ENCODE peak calls at places on chromosomes 16 and 17, in four cellular contexts. One of them, this sample, is unnamed.

GRCh38 chr16:69064164-69064563 is 41.3 kb upstream of the HAS3 start:
- DNase-seq in fibroblast of the aortic adventitia: no peak
- DNase-seq in mesendoderm: peak
- DNase-seq in spleen: no peak
- DNase-seq in this sample: no peak

GRCh38 chr16:10428433-10429168 is 42.7 kb downstream of the ATF7IP2 start:
- DNase-seq in mesendoderm: peak
- DNase-seq in spleen: no peak
- DNase-seq in fibroblast of the aortic adventitia: no peak
- DNase-seq in this sample: no peak

GRCh38 chr16:29943846-29944669 is 17.8 kb upstream of the TMEM219 start:
- DNase-seq in spleen: no peak
- DNase-seq in fibroblast of the aortic adventitia: peak
- DNase-seq in mesendoderm: peak
- DNase-seq in this sample: no peak

GRCh38 chr16:67150833-67151396 is at the start of gene B3GNT9:
- DNase-seq in mesendoderm: peak
- DNase-seq in spleen: peak
- DNase-seq in fibroblast of the aortic adventitia: peak
- DNase-seq in this sample: peak

GRCh38 chr16:14369734-14370598 is 260.1 kb downstream of the PARN start:
- DNase-seq in spleen: no peak
- DNase-seq in fibroblast of the aortic adventitia: peak
- DNase-seq in mesendoderm: no peak
- DNase-seq in this sample: no peak

GRCh38 chr17:76550712-76551615 is 11.1 kb downstream of the PRCD start:
- DNase-seq in mesendoderm: peak
- DNase-seq in fibroblast of the aortic adventitia: peak
- DNase-seq in spleen: peak
- DNase-seq in this sample: no peak

GRCh38 chr17:65572581-65573282 is 11.3 kb upstream of the AXIN2 start:
- DNase-seq in spleen: no peak
- DNase-seq in mesendoderm: peak
- DNase-seq in fibroblast of the aortic adventitia: no peak
- DNase-seq in this sample: peak

GRCh38 chr16:19894586-19894985 is 9.9 kb upstream of the GPRC5B start:
- DNase-seq in spleen: no peak
- DNase-seq in fibroblast of the aortic adventitia: no peak
- DNase-seq in mesendoderm: no peak
- DNase-seq in this sample: no peak

GRCh38 chr17:62030264-62030663 is 34.8 kb downstream of the MED13 start:
- DNase-seq in fibroblast of the aortic adventitia: no peak
- DNase-seq in spleen: no peak
- DNase-seq in mesendoderm: no peak
- DNase-seq in this sample: no peak

GRCh38 chr16:88341551-88342290 is 41.0 kb upstream of the ZNF469 start:
- DNase-seq in spleen: no peak
- DNase-seq in mesendoderm: no peak
- DNase-seq in fibroblast of the aortic adventitia: no peak
- DNase-seq in this sample: no peak

GRCh38 chr17:28989028-28989427 is 16.8 kb downstream of the SEZ6 start:
- DNase-seq in spleen: no peak
- DNase-seq in mesendoderm: no peak
- DNase-seq in fibroblast of the aortic adventitia: no peak
- DNase-seq in this sample: no peak

DNA sequence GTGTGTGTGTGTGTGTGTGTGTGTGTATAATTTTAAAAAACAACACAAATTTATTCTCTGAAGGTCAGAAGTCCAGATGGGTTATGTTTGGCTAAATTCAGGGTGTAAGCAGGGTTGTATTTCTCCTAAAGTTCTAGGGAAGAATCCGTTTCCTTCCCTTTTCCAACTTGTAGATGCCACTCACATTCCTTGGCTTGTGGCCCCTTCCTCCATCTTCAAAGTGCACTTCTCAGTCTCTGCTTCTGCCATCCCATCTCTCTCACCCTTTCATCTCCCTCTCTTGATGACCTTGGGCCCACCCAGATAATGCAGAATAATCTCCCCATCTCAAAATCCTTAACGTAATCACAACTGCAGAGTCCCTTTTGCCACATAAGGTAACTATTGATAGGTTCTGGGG is 7.8 kb upstream of the TFAP4 start:
- DNase-seq in fibroblast of the aortic adventitia: no peak
- DNase-seq in mesendoderm: no peak
- DNase-seq in spleen: no peak
- DNase-seq in this sample: no peak
- H3K4me3 ChIP-seq in fibroblast of the aortic adventitia: no peak
- H3K4me3 ChIP-seq in mesendoderm: no peak
- H3K4me3 ChIP-seq in spleen: no peak
- H3K4me3 ChIP-seq in this sample: no peak

GRCh38 chr17:6936370-6937028 is 59.4 kb upstream of the ALOX12 start:
- DNase-seq in fibroblast of the aortic adventitia: no peak
- DNase-seq in spleen: no peak
- DNase-seq in mesendoderm: no peak
- DNase-seq in this sample: no peak

GRCh38 chr17:6940186-6940649 is 55.6 kb upstream of the ALOX12 start:
- DNase-seq in spleen: no peak
- DNase-seq in mesendoderm: no peak
- DNase-seq in fibroblast of the aortic adventitia: peak
- DNase-seq in this sample: no peak

GRCh38 chr17:6941989-6942388 is 53.9 kb upstream of the ALOX12 start:
- DNase-seq in spleen: no peak
- DNase-seq in mesendoderm: peak
- DNase-seq in fibroblast of the aortic adventitia: no peak
- DNase-seq in this sample: no peak

DNA sequence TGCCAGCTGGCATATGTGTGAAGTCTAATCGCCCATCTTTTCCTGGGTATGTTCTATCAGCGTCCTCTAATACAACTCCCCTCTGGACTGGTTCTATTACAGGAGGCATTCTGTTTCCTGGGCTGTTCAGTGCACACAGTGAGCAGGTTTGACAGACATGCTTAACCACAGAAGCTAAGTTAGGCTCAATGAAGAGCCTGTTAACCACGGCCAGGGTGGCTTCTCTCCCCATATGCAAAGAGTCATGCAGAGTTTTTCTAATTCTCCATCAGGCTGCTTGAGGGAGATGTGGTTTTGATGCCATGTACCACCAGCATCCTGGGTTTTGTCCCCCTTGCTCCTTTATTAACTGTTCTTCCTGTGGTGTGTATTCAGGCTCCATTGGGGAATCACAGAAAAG is 57.2 kb upstream of the ALOX12 start:
- DNase-seq in fibroblast of the aortic adventitia: no peak
- DNase-seq in mesendoderm: no peak
- DNase-seq in spleen: no peak
- DNase-seq in this sample: no peak
- H3K4me3 ChIP-seq in fibroblast of the aortic adventitia: no peak
- H3K4me3 ChIP-seq in mesendoderm: no peak
- H3K4me3 ChIP-seq in spleen: no peak
- H3K4me3 ChIP-seq in this sample: no peak

GRCh38 chr17:6753565-6753964 is 2.3 kb upstream of the XAF1 start:
- DNase-seq in spleen: no peak
- DNase-seq in mesendoderm: no peak
- DNase-seq in fibroblast of the aortic adventitia: no peak
- DNase-seq in this sample: no peak

GRCh38 chr17:6755731-6756184 is at the start of gene XAF1:
- DNase-seq in fibroblast of the aortic adventitia: peak
- DNase-seq in spleen: peak
- DNase-seq in mesendoderm: no peak
- DNase-seq in this sample: no peak

GRCh38 chr17:6755281-6755680 is 565 bp upstream of the XAF1 start:
- DNase-seq in mesendoderm: no peak
- DNase-seq in spleen: no peak
- DNase-seq in fibroblast of the aortic adventitia: peak
- DNase-seq in this sample: no peak

GRCh38 chr17:6757747-6758146 is 1.9 kb downstream of the XAF1 start:
- DNase-seq in spleen: no peak
- DNase-seq in mesendoderm: no peak
- DNase-seq in fibroblast of the aortic adventitia: no peak
- DNase-seq in this sample: no peak

DNA sequence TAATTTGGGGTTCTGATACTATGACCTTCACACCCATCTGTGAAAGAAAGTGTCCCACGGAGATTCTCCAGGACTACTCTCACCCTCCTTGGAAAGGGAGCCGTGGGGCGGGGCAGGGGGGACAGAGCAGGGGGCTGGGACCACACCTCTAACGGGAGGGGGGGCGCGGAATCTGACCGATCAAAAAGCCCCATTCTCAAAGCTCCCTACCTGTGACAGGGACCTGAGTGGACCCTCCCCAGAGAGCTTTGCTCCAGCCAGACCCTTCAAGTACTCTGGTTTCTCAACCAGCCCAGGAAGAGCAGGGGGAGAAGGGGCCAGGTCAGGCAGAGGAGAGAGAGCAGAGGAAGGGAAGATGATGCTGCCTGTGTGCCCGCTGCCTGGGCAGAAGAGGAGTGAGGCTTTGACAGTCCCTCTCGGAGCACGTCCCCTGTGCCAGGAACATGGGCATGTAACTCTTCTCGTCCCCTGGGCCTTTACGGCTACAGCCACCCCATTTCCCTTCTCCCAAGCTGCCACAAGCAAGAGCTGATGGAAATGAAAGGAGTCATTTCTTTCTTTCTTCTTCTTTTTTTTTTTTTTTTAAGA is 673 bp downstream of the XAF1 start:
- DNase-seq in spleen: no peak
- DNase-seq in mesendoderm: no peak
- DNase-seq in fibroblast of the aortic adventitia: no peak
- DNase-seq in this sample: no peak
- H3K4me3 ChIP-seq in spleen: peak
- H3K4me3 ChIP-seq in mesendoderm: no peak
- H3K4me3 ChIP-seq in fibroblast of the aortic adventitia: peak
- H3K4me3 ChIP-seq in this sample: no peak

DNA sequence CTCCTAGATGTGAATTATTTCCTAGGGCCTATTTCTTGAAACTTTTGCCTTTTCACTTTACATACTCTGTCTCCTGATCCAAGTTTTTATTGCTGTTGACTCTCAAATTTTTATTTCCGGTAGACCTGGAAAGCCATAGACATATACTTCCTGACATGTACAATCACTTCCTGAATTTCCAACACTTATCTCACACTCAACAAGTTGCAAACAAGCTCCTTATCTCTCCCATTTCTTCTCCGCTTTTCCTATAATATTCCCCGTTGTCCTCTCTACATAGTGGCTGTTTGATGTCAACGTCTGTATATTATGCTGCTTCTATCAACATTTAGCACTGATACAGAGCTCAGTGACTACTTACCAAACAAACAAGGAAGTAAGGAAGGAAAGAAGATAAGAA is 59.3 kb downstream of the IKZF3 start:
- DNase-seq in fibroblast of the aortic adventitia: no peak
- DNase-seq in mesendoderm: no peak
- DNase-seq in spleen: no peak
- DNase-seq in this sample: no peak
- H3K4me3 ChIP-seq in fibroblast of the aortic adventitia: no peak
- H3K4me3 ChIP-seq in mesendoderm: no peak
- H3K4me3 ChIP-seq in spleen: no peak
- H3K4me3 ChIP-seq in this sample: no peak